ENCODE peak calls at places on chromosomes 6 and 20, in six cellular contexts. E is heart left ventricle, K is foreskin fibroblast, Q is OCI-LY7, P is heart right ventricle, X is GM06990. H is an unnamed sample.

GRCh38 chr6:141401168-141401567 is 731.6 kb upstream of the GJE1 start:
- DNase-seq in P (no peak), Q (no peak), X (no peak), K (peak; percentile 36), E (no peak), H (no peak)

GRCh38 chr20:41094656-41095055 is 42.7 kb upstream of the PLCG1 start:
- DNase-seq in X (no peak), K (peak; percentile 18), E (no peak), Q (no peak), P (no peak), H (no peak)

GRCh38 chr6:69914015-69914485 is 47.7 kb downstream of the COL19A1 start:
- DNase-seq in X (no peak), Q (no peak), P (no peak), E (no peak), K (no peak), H (no peak)

GRCh38 chr6:103783344-103783743 is 1076.4 kb downstream of the HACE1 start:
- DNase-seq in X (no peak), E (no peak), K (no peak), P (no peak), Q (no peak), H (no peak)

GRCh38 chr6:42449917-42450313 is 1.8 kb downstream of the TRERF1 start:
- DNase-seq in Q (no peak), X (no peak), E (no peak), P (no peak), K (no peak), H (no peak)

GRCh38 chr20:38604873-38605303 is 3.3 kb downstream of the ARHGAP40 start:
- DNase-seq in E (no peak), Q (no peak), K (peak; percentile 4), P (no peak), X (no peak), H (no peak)

GRCh38 chr20:11807070-11807741 is 110.5 kb upstream of the BTBD3 start:
- DNase-seq in P (no peak), X (no peak), Q (no peak), K (peak; percentile 75), E (no peak), H (no peak)

GRCh38 chr6:99868074-99868702 is 125.8 kb downstream of the MCHR2 start:
- DNase-seq in P (peak; percentile 50), K (peak; percentile 50), E (peak; percentile 78), Q (peak; percentile 58), X (peak; percentile 30), H (peak; percentile 66)

GRCh38 chr20:20489054-20489453 is 121.2 kb downstream of the INSM1 start:
- DNase-seq in X (peak; percentile 64), Q (no peak), K (no peak), E (no peak), P (no peak), H (peak; percentile 73)

GRCh38 chr6:126664271-126664670 is 324.4 kb downstream of the CENPW start:
- DNase-seq in X (no peak), P (no peak), Q (no peak), K (no peak), E (no peak), H (no peak)

DNA sequence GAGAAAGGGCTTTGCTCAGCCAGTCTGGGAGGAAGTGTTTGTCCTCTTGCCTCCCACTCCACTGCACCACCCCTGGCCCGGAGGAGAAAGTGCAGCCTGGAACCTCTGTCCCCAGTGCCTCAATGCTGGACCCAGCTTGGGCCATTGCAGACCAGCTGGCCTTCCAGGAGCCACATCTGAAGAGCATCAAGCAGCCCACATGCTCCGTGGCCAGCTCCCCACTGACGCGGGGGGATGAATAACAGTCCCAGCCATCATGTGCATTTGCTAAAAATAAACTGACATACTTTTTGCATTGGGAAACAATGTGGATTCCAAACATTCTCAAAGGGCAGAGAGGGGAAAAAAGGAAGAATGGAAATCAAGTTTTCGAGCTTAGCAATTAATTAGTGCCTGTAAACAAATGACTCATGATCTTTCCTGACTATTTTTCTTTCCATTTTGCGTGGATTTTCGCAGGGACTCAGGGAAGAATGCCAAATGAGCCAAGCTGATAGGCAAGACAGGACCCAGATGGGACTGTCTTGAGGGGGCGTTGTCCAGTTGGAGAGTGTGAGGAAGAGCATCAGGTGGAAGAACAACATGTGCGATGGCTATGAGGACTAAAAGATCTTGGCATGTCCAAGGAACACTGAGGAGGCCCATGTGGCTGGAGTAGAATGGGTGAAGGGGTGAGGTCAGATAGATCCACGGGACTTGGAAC is 34.1 kb downstream of the CEBPB start:
- DNase-seq in K (peak; percentile 94), P (peak; percentile 68), E (peak; percentile 83), Q (no peak), X (no peak), H (no peak)
- TF ChIP-seq CTCF in K (peak; percentile 38), P (no peak), E (no peak), Q (peak; percentile 47), X (peak; percentile 3), H (no peak)

DNA sequence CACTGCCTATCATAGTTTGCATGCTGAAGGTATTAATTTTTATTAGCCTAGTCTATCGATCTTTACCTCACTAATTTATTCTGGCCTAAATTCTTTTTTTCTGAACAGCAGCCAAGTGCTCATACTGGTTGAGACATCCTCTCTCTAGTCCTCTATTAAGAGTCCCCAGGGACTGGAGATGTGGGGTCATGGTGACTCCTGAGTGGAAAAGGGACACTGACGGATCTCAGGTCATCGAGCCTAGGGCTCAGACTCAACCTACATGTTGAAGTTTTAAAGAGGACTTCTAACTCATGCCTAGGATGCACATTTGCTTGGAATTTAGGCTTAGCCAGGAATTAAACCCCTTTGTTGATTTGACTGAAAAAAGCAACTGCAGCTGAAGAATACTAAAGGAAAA is 378.1 kb downstream of the BTBD9 start:
- DNase-seq in P (no peak), Q (no peak), E (no peak), X (no peak), K (no peak), H (no peak)
- H3K4me3 ChIP-seq in P (no peak overlapping the region), Q (no peak overlapping the region), E (no peak overlapping the region), X (no peak overlapping the region), K (no peak overlapping the region), H (no peak overlapping the region)

GRCh38 chr20:43244647-43245046 is 54.9 kb upstream of the PTPRT start:
- DNase-seq in E (no peak), Q (no peak), X (no peak), P (no peak), K (no peak), H (no peak)

GRCh38 chr20:43241057-43241702 is 51.5 kb upstream of the PTPRT start:
- DNase-seq in X (no peak), Q (no peak), K (no peak), P (no peak), E (no peak), H (no peak)

GRCh38 chr20:43248341-43248740 is 58.6 kb upstream of the PTPRT start:
- DNase-seq in K (no peak), Q (no peak), P (no peak), X (no peak), E (no peak), H (no peak)

GRCh38 chr20:43247361-43247760 is 57.7 kb upstream of the PTPRT start:
- DNase-seq in X (no peak), E (no peak), K (no peak), Q (no peak), P (no peak), H (no peak)

DNA sequence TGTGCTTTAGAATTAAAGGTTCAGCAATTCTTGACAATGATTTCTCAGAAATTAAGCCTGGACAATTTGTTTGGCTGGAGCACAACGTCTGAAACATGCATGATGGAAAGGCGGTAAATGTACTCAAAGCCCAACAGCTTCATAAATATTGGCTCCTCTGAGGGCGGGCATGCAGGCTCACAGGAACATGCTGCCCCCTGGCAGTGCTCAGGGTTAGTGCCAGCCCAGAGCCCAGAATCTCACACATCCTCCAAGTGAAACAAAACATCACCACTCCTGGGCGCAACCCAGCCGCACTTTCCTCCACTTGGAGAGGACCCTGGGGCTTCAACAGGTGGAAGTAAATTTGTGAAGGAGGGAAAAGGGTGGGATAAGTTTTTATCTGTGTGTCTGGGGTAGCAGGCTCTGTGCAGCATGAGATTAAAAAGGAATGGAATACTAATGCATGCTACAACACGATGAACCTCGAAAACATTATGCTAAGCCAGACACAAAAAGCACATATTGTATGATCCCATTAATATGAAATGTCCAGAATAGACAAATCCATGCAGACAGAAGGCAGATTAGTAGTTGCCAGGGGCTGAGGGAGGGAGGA is 54.1 kb upstream of the PTPRT start:
- DNase-seq in P (no peak), Q (peak; percentile 14), K (no peak), E (no peak), X (no peak), H (peak; percentile 3)
- TF ChIP-seq CTCF in P (no peak), Q (peak; percentile 57), K (peak; percentile 3), E (no peak), X (peak; percentile 41), H (peak; percentile 19)

GRCh38 chr20:1185316-1185741 is 548 bp upstream of the TMEM74B start:
- DNase-seq in E (no peak), Q (no peak), X (no peak), K (no peak), P (no peak), H (no peak)
- H3K4me3 ChIP-seq in E (peak overlapping the region; percentile 58), Q (no peak overlapping the region), X (peak overlapping the region; percentile 42), K (peak overlapping the region; percentile 19), P (peak overlapping the region; percentile 57), H (peak overlapping the region; percentile 11)

GRCh38 chr6:90222724-90223198 is 73.9 kb downstream of the BACH2 start:
- DNase-seq in P (no peak), E (no peak), X (no peak), Q (no peak), K (no peak), H (no peak)

GRCh38 chr6:90222008-90222407 is 74.6 kb downstream of the BACH2 start:
- DNase-seq in K (no peak), Q (no peak), P (no peak), E (no peak), X (no peak), H (no peak)

GRCh38 chr6:90219168-90219985 is 77.3 kb downstream of the BACH2 start:
- DNase-seq in X (no peak), E (no peak), P (peak; percentile 59), K (peak; percentile 73), Q (no peak), H (no peak)

GRCh38 chr6:90220273-90220672 is 76.4 kb downstream of the BACH2 start:
- DNase-seq in K (no peak), E (no peak), P (no peak), Q (no peak), X (no peak), H (no peak)

DNA sequence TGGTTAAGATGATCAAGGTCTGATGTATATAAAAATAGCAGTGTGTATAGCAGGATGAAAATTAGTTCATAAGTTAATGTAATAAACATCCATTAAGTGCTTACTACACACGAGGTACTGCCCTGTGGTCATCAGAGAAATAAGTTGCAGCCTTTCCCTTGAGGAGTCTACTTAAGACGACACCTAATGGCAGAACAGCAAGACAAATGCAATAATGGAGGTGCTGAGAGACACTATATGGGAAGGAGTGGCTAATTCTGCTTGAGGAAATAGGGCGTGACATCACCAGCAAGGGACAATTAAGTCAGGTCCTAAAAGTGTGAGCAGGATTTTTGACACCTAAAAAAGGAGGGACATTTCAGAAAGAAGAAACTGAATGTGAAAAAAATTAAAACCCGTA is 75.2 kb downstream of the BACH2 start:
- DNase-seq in X (no peak), P (no peak), K (no peak), Q (peak; percentile 35), E (no peak), H (no peak)
- TF ChIP-seq CTCF in X (no peak), P (no peak), K (no peak), Q (peak; percentile 53), E (no peak), H (no peak)

H was measured in GM12865.